ENCODE peak calls at places on chromosomes 3 and 15, in seven cellular contexts. C is HL-60; Y is fibroblast of lung; O is neural progenitor cell; D is effector memory CD4-positive, alpha-beta T cell; G is H7; X is brain microvascular endothelial cell. H is an unnamed sample.

GRCh38 chr3:150083653-150084037 is 113.0 kb upstream of the PFN2 start:
- DNase-seq in D (no peak), O (no peak), X (no peak), C (no peak), G (no peak), Y (peak; percentile 85), H (no peak)

GRCh38 chr3:32842987-32843386 is 25.2 kb downstream of the TRIM71 start:
- DNase-seq in G (no peak), X (no peak), D (no peak), C (peak; percentile 61), Y (no peak), O (peak; percentile 51), H (no peak)

GRCh38 chr3:4979401-4980228 is at the start of gene BHLHE40:
- DNase-seq in O (peak; percentile 70), D (no peak), Y (peak; percentile 59), G (no peak), C (no peak), X (no peak), H (peak; percentile 59)

GRCh38 chr15:80694624-80695098 is 449 bp upstream of the ABHD17C start:
- DNase-seq in G (no peak), C (peak; percentile 4), O (peak; percentile 16), Y (no peak), X (peak; percentile 12), D (peak; percentile 5), H (peak; percentile 31)

GRCh38 chr3:43948013-43948412 is 257.3 kb downstream of the ABHD5 start:
- DNase-seq in X (no peak), G (no peak), Y (no peak), O (no peak), D (no peak), C (no peak), H (no peak)

GRCh38 chr3:2133191-2133590 is 34.5 kb downstream of the CNTN4 start:
- DNase-seq in G (no peak), O (no peak), X (no peak), C (no peak), Y (no peak), D (no peak), H (no peak)

GRCh38 chr15:69829974-69830373 is 267.7 kb downstream of the TLE3 start:
- DNase-seq in Y (no peak), G (peak; percentile 73), O (no peak), D (no peak), C (no peak), X (no peak), H (no peak)

GRCh38 chr15:55344206-55344605 is 25.2 kb downstream of the PIGB start:
- DNase-seq in D (no peak), G (peak; percentile 39), C (no peak), O (peak; percentile 34), Y (no peak), X (peak; percentile 7), H (no peak)

GRCh38 chr15:38610748-38611147 is 46.1 kb upstream of the RASGRP1 start:
- DNase-seq in X (no peak), G (peak; percentile 18), D (no peak), Y (no peak), C (no peak), O (no peak), H (no peak)

GRCh38 chr3:46905661-46906451 is 28.3 kb downstream of the PTH1R start:
- DNase-seq in Y (no peak), D (no peak), G (peak; percentile 57), C (no peak), O (no peak), X (no peak), H (peak; percentile 22)

GRCh38 chr15:37771462-37771861 is 163.0 kb upstream of the TMCO5A start:
- DNase-seq in O (no peak), D (no peak), G (no peak), C (no peak), Y (peak; percentile 55), X (no peak), H (no peak)

GRCh38 chr3:189953551-189953950 is 167.1 kb downstream of the P3H2 start:
- DNase-seq in X (no peak), D (no peak), C (no peak), G (no peak), Y (peak; percentile 29), O (no peak), H (no peak)

GRCh38 chr3:108146139-108146538 is 55.3 kb upstream of the CD47 start:
- DNase-seq in C (no peak), Y (no peak), D (no peak), G (no peak), X (no peak), O (no peak), H (no peak)

GRCh38 chr3:14640157-14640562 is 11.4 kb upstream of the CCDC174 start:
- DNase-seq in C (no peak), X (no peak), O (no peak), G (no peak), D (no peak), Y (no peak), H (no peak)

GRCh38 chr3:58414538-58415197 is 19.0 kb downstream of the PDHB start:
- DNase-seq in D (peak; percentile 7), C (peak; percentile 47), O (peak; percentile 45), G (peak; percentile 56), Y (peak; percentile 72), X (peak; percentile 70), H (no peak)

GRCh38 chr3:139318431-139318816 is 25.4 kb upstream of the MRPS22 start:
- DNase-seq in Y (no peak), C (no peak), D (no peak), G (no peak), X (no peak), O (no peak), H (no peak)

GRCh38 chr3:183825380-183826161 is at the start of gene MAP6D1:
- DNase-seq in D (peak; percentile 2), Y (peak; percentile 49), O (peak; percentile 90), C (peak; percentile 66), G (peak; percentile 97), X (peak; percentile 26), H (no peak)

GRCh38 chr15:80461370-80462060 is 57.3 kb downstream of the ARNT2 start:
- DNase-seq in D (no peak), G (no peak), X (no peak), O (no peak), Y (no peak), C (no peak), H (no peak)

GRCh38 chr3:71125729-71126128 is 457.8 kb downstream of the FOXP1 start:
- DNase-seq in O (no peak), G (no peak), X (no peak), D (no peak), Y (no peak), C (no peak), H (no peak)

GRCh38 chr3:71121429-71122167 is 461.9 kb downstream of the FOXP1 start:
- DNase-seq in X (no peak), G (no peak), O (no peak), Y (no peak), D (no peak), C (no peak), H (peak; percentile 43)

GRCh38 chr3:71127052-71127451 is 456.5 kb downstream of the FOXP1 start:
- DNase-seq in X (no peak), O (no peak), C (no peak), Y (no peak), D (no peak), G (no peak), H (no peak)

GRCh38 chr3:71122641-71123040 is 460.9 kb downstream of the FOXP1 start:
- DNase-seq in C (no peak), X (no peak), D (no peak), O (no peak), Y (no peak), G (no peak), H (no peak)

GRCh38 chr3:71124048-71124447 is 459.5 kb downstream of the FOXP1 start:
- DNase-seq in C (no peak), D (no peak), O (no peak), X (no peak), Y (no peak), G (no peak), H (no peak)
- H3K4me3 ChIP-seq in C (no peak overlapping the region), D (no peak overlapping the region), O (no peak overlapping the region), X (no peak overlapping the region), Y (no peak overlapping the region), G (no peak overlapping the region), H (no peak overlapping the region)

GRCh38 chr3:55620361-55621025 is 133.4 kb upstream of the WNT5A start:
- DNase-seq in X (peak; percentile 27), Y (peak; percentile 43), C (no peak), O (no peak), D (no peak), G (peak; percentile 24), H (no peak)
- H3K27me3 ChIP-seq in X (no peaks in the 10 kb centered on the region), Y (no peaks in the 10 kb centered on the region), C (peaks cover 3% of the 10 kb centered on the region), O (no peaks in the 10 kb centered on the region), D (no peaks in the 10 kb centered on the region), G (no peaks in the 10 kb centered on the region), H (no peaks in the 10 kb centered on the region)

DNA sequence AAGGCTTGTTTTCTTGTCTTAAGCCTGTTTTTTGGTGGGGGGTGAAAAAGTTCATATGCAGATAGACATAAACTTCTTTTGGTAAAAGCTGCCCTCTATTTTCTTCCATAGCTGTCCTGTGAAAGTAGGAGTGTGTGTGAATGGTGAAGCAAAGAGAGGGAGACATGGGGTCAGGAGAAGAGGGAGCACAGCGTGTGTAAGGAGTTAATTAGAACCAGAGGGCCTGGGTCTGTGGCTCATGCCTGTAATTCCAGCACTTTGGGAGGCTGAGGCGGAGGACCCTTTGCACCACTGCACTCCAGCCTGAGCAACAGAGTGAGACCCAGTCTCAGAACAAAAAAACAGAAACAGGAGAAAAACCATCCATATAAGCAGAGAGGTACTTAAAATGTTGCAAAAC is 16.2 kb upstream of the CCNL1 start:
- DNase-seq in G (peak; percentile 21), C (no peak), X (no peak), Y (peak; percentile 51), O (no peak), D (no peak), H (no peak)
- H3K4me3 ChIP-seq in G (peak overlapping the region; percentile 55), C (peak overlapping the region; percentile 50), X (peak overlapping the region; percentile 61), Y (peak overlapping the region; percentile 81), O (peak overlapping the region; percentile 70), D (peak overlapping the region; percentile 77), H (peak overlapping the region; percentile 65)

DNA sequence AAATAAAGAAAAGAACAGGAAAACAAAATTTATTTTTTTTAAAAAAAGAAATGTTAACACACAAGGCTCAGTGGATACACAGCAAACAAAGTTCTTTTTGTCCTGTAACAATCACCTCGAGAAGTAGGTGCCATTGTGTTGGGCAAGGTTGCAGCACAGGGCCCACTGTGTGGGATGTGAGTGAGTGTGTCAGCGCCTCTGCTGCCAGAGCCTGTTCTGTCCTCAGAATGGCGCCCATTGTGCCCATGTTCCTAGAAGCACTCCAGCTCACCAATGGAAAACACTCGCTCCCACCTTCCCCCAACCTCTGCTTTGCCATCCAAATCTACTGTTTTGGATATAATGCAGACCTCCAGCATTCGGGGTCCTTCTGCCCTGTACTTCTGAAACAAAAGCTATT is 84.9 kb upstream of the CLDN18 start:
- DNase-seq in D (no peak), X (no peak), C (no peak), O (no peak), Y (no peak), G (no peak), H (no peak)
- H3K27me3 ChIP-seq in D (no peaks in the 10 kb centered on the region), X (no peaks in the 10 kb centered on the region), C (no peaks in the 10 kb centered on the region), O (no peaks in the 10 kb centered on the region), Y (no peaks in the 10 kb centered on the region), G (no peaks in the 10 kb centered on the region), H (peaks cover 4% of the 10 kb centered on the region)

GRCh38 chr3:187750041-187750512 is 4.8 kb upstream of the BCL6 start:
- DNase-seq in D (no peak), G (peak; percentile 51), Y (peak; percentile 61), X (no peak), O (peak; percentile 66), C (no peak), H (peak; percentile 51)
- H3K4me3 ChIP-seq in D (no peak overlapping the region), G (peak overlapping the region; percentile 6), Y (peak overlapping the region; percentile 39), X (peak overlapping the region; percentile 24), O (peak overlapping the region; percentile 28), C (no peak overlapping the region), H (peak overlapping the region; percentile 49)